ENCODE peak calls at places on chromosome 15, in four cellular contexts. L, K, U and V are unnamed samples.
A peak's percentile ranks its signal among the peaks of the same experiment; 100 is the strongest.

GRCh38 chr15:40266828-40267304 is 16.0 kb downstream of the ANKRD63 start:
- DNase-seq in L (peak; percentile 98), K (no peak), U (no peak), V (no peak)

GRCh38 chr15:46921906-46922305 is 795.4 kb upstream of the SEMA6D start:
- DNase-seq in L (no peak), K (no peak), U (no peak), V (no peak)

GRCh38 chr15:34314491-34314890 is 23.1 kb downstream of the SLC12A6 start:
- DNase-seq in L (no peak), K (no peak), U (no peak), V (no peak)

GRCh38 chr15:31464216-31465082 is 137.8 kb downstream of the KLF13 start:
- DNase-seq in L (no peak), K (no peak), U (no peak), V (no peak)

GRCh38 chr15:85771781-85772445 is 22.8 kb downstream of the KLHL25 start:
- DNase-seq in L (no peak), K (no peak), U (no peak), V (no peak)

GRCh38 chr15:98804057-98804380 is 155.7 kb downstream of the IGF1R start:
- DNase-seq in L (no peak), K (no peak), U (no peak), V (no peak)

GRCh38 chr15:31782951-31783350 is 247.4 kb upstream of the CHRNA7 start:
- DNase-seq in L (no peak), K (no peak), U (no peak), V (no peak)

GRCh38 chr15:67013696-67014095 is 51.7 kb upstream of the SMAD3 start:
- DNase-seq in L (no peak), K (no peak), U (peak; percentile 62), V (no peak)

GRCh38 chr15:45645026-45645980 is 10.5 kb downstream of the SQOR start:
- DNase-seq in L (peak; percentile 59), K (no peak), U (no peak), V (no peak)

GRCh38 chr15:31499953-31500808 is 173.5 kb downstream of the KLF13 start:
- DNase-seq in L (no peak), K (no peak), U (peak; percentile 12), V (no peak)

GRCh38 chr15:73375755-73376305 is 7.1 kb upstream of the HCN4 start:
- DNase-seq in L (no peak), K (no peak), U (no peak), V (no peak)

GRCh38 chr15:58235961-58236360 is 97.8 kb downstream of the AQP9 start:
- DNase-seq in L (no peak), K (no peak), U (no peak), V (no peak)

GRCh38 chr15:75230524-75231371 is 27.4 kb upstream of the GOLGA6C start:
- DNase-seq in L (no peak), K (no peak), U (no peak), V (no peak)

GRCh38 chr15:92056875-92057274 is 203.4 kb downstream of the SLCO3A1 start:
- DNase-seq in L (no peak), K (no peak), U (no peak), V (no peak)

GRCh38 chr15:92780816-92781215 is 119.3 kb upstream of the CHD2 start:
- DNase-seq in L (no peak), K (no peak), U (no peak), V (no peak)

GRCh38 chr15:79777916-79778315 is 118.9 kb downstream of the MTHFS start:
- DNase-seq in L (no peak), K (no peak), U (no peak), V (no peak)

GRCh38 chr15:46857103-46857502 is 860.2 kb upstream of the SEMA6D start:
- DNase-seq in L (no peak), K (no peak), U (no peak), V (no peak)

GRCh38 chr15:83653288-83653638 is 660 bp upstream of the ADAMTSL3 start:
- DNase-seq in L (no peak), K (no peak), U (no peak), V (no peak)

GRCh38 chr15:66292261-66293084 is 895 bp upstream of the DIS3L start:
- DNase-seq in L (no peak), K (no peak), U (no peak), V (no peak)